ENCODE peak calls at places on chromosomes 13 and 19, in eight cellular contexts. One of them, this sample, is unnamed.

GRCh38 chr13:45863716-45864590 is 12.4 kb upstream of the SIAH3 start:
- DNase-seq in uterus: no peak
- DNase-seq in A549: no peak
- DNase-seq in type B pancreatic cell: no peak
- DNase-seq in GM12865: no peak
- DNase-seq in hepatocyte: no peak
- DNase-seq in transverse colon: no peak
- DNase-seq in K562: no peak
- DNase-seq in this sample: no peak

GRCh38 chr19:45340232-45340898 is at the start of gene KLC3:
- DNase-seq in uterus: no peak
- DNase-seq in A549: peak
- DNase-seq in type B pancreatic cell: no peak
- DNase-seq in GM12865: no peak
- DNase-seq in hepatocyte: peak
- DNase-seq in transverse colon: peak
- DNase-seq in K562: peak
- DNase-seq in this sample: peak

GRCh38 chr19:46546194-46546896 is 50.7 kb upstream of the PNMA8B start:
- DNase-seq in uterus: no peak
- DNase-seq in A549: peak
- DNase-seq in type B pancreatic cell: peak
- DNase-seq in GM12865: no peak
- DNase-seq in hepatocyte: peak
- DNase-seq in transverse colon: peak
- DNase-seq in K562: peak
- DNase-seq in this sample: peak

GRCh38 chr19:42427313-42427712 is at the start of gene LIPE:
- DNase-seq in uterus: no peak
- DNase-seq in A549: no peak
- DNase-seq in type B pancreatic cell: no peak
- DNase-seq in GM12865: no peak
- DNase-seq in hepatocyte: peak
- DNase-seq in transverse colon: no peak
- DNase-seq in K562: no peak
- DNase-seq in this sample: no peak

GRCh38 chr13:35771898-35772297 is 295.4 kb upstream of the MAB21L1 start:
- DNase-seq in uterus: no peak
- DNase-seq in A549: no peak
- DNase-seq in type B pancreatic cell: no peak
- DNase-seq in GM12865: no peak
- DNase-seq in hepatocyte: no peak
- DNase-seq in transverse colon: no peak
- DNase-seq in K562: no peak
- DNase-seq in this sample: no peak

GRCh38 chr13:26656919-26657318 is 99.4 kb downstream of the WASF3 start:
- DNase-seq in uterus: no peak
- DNase-seq in A549: no peak
- DNase-seq in type B pancreatic cell: no peak
- DNase-seq in GM12865: peak
- DNase-seq in hepatocyte: no peak
- DNase-seq in transverse colon: no peak
- DNase-seq in K562: no peak
- DNase-seq in this sample: no peak

GRCh38 chr19:45376045-45376724 is 5.8 kb upstream of the ERCC2 start:
- DNase-seq in uterus: peak
- DNase-seq in A549: peak
- DNase-seq in type B pancreatic cell: no peak
- DNase-seq in GM12865: no peak
- DNase-seq in hepatocyte: peak
- DNase-seq in transverse colon: no peak
- DNase-seq in K562: no peak
- DNase-seq in this sample: peak

GRCh38 chr13:38401276-38401675 is 51.6 kb downstream of the UFM1 start:
- DNase-seq in uterus: no peak
- DNase-seq in A549: no peak
- DNase-seq in type B pancreatic cell: no peak
- DNase-seq in GM12865: no peak
- DNase-seq in hepatocyte: no peak
- DNase-seq in transverse colon: no peak
- DNase-seq in K562: no peak
- DNase-seq in this sample: no peak

GRCh38 chr13:102555914-102556553 is 40.8 kb upstream of the TPP2 start:
- DNase-seq in uterus: no peak
- DNase-seq in A549: peak
- DNase-seq in type B pancreatic cell: no peak
- DNase-seq in GM12865: peak
- DNase-seq in hepatocyte: peak
- DNase-seq in transverse colon: no peak
- DNase-seq in K562: peak
- DNase-seq in this sample: no peak

GRCh38 chr19:21841081-21841783 is 5.2 kb upstream of the ZNF43 start:
- DNase-seq in uterus: no peak
- DNase-seq in A549: no peak
- DNase-seq in type B pancreatic cell: no peak
- DNase-seq in GM12865: no peak
- DNase-seq in hepatocyte: peak
- DNase-seq in transverse colon: no peak
- DNase-seq in K562: no peak
- DNase-seq in this sample: no peak

GRCh38 chr13:111204438-111205177 is 89.5 kb downstream of the ARHGEF7 start:
- DNase-seq in uterus: peak
- DNase-seq in A549: no peak
- DNase-seq in type B pancreatic cell: no peak
- DNase-seq in GM12865: no peak
- DNase-seq in hepatocyte: peak
- DNase-seq in transverse colon: no peak
- DNase-seq in K562: no peak
- DNase-seq in this sample: peak

GRCh38 chr13:88000239-88000638 is 329.1 kb downstream of the SLITRK5 start:
- DNase-seq in uterus: no peak
- DNase-seq in A549: no peak
- DNase-seq in type B pancreatic cell: no peak
- DNase-seq in GM12865: no peak
- DNase-seq in hepatocyte: no peak
- DNase-seq in transverse colon: no peak
- DNase-seq in K562: no peak
- DNase-seq in this sample: no peak

GRCh38 chr19:51742736-51743288 is 8.9 kb downstream of the FPR1 start:
- DNase-seq in uterus: no peak
- DNase-seq in A549: no peak
- DNase-seq in type B pancreatic cell: no peak
- DNase-seq in GM12865: no peak
- DNase-seq in hepatocyte: no peak
- DNase-seq in transverse colon: no peak
- DNase-seq in K562: no peak
- DNase-seq in this sample: no peak

GRCh38 chr13:34246511-34246910 is 428.6 kb downstream of the RFC3 start:
- DNase-seq in uterus: no peak
- DNase-seq in A549: no peak
- DNase-seq in type B pancreatic cell: no peak
- DNase-seq in GM12865: peak
- DNase-seq in hepatocyte: no peak
- DNase-seq in transverse colon: no peak
- DNase-seq in K562: no peak
- DNase-seq in this sample: no peak

GRCh38 chr13:60583196-60583908 is 186.3 kb downstream of the TDRD3 start:
- DNase-seq in uterus: peak
- DNase-seq in A549: no peak
- DNase-seq in type B pancreatic cell: no peak
- DNase-seq in GM12865: no peak
- DNase-seq in hepatocyte: no peak
- DNase-seq in transverse colon: no peak
- DNase-seq in K562: no peak
- DNase-seq in this sample: no peak

GRCh38 chr13:108957369-108958012 is 328.1 kb downstream of the MYO16 start:
- DNase-seq in uterus: peak
- DNase-seq in A549: peak
- DNase-seq in type B pancreatic cell: no peak
- DNase-seq in GM12865: no peak
- DNase-seq in hepatocyte: peak
- DNase-seq in transverse colon: no peak
- DNase-seq in K562: no peak
- DNase-seq in this sample: no peak

GRCh38 chr19:55178781-55179569 is 1.1 kb downstream of the SYT5 start:
- DNase-seq in uterus: peak
- DNase-seq in A549: peak
- DNase-seq in type B pancreatic cell: peak
- DNase-seq in GM12865: peak
- DNase-seq in hepatocyte: peak
- DNase-seq in transverse colon: peak
- DNase-seq in K562: peak
- DNase-seq in this sample: peak

GRCh38 chr13:111099292-111099691 is 15.8 kb upstream of the ARHGEF7 start:
- DNase-seq in uterus: no peak
- DNase-seq in A549: no peak
- DNase-seq in type B pancreatic cell: no peak
- DNase-seq in GM12865: no peak
- DNase-seq in hepatocyte: no peak
- DNase-seq in transverse colon: no peak
- DNase-seq in K562: no peak
- DNase-seq in this sample: no peak

GRCh38 chr13:106384516-106384915 is 150.9 kb downstream of the EFNB2 start:
- DNase-seq in uterus: no peak
- DNase-seq in A549: no peak
- DNase-seq in type B pancreatic cell: no peak
- DNase-seq in GM12865: no peak
- DNase-seq in hepatocyte: no peak
- DNase-seq in transverse colon: no peak
- DNase-seq in K562: no peak
- DNase-seq in this sample: no peak

GRCh38 chr19:3880471-3881271 is at the start of gene ATCAY:
- DNase-seq in uterus: no peak
- DNase-seq in A549: no peak
- DNase-seq in type B pancreatic cell: no peak
- DNase-seq in GM12865: no peak
- DNase-seq in hepatocyte: no peak
- DNase-seq in transverse colon: no peak
- DNase-seq in K562: no peak
- DNase-seq in this sample: peak

GRCh38 chr13:98290261-98290660 is 113.2 kb upstream of the RNF113B start:
- DNase-seq in uterus: no peak
- DNase-seq in A549: no peak
- DNase-seq in type B pancreatic cell: no peak
- DNase-seq in GM12865: no peak
- DNase-seq in hepatocyte: no peak
- DNase-seq in transverse colon: no peak
- DNase-seq in K562: no peak
- DNase-seq in this sample: no peak

GRCh38 chr13:20877902-20878301 is 24.6 kb downstream of the XPO4 start:
- DNase-seq in uterus: no peak
- DNase-seq in A549: no peak
- DNase-seq in type B pancreatic cell: no peak
- DNase-seq in GM12865: no peak
- DNase-seq in hepatocyte: no peak
- DNase-seq in transverse colon: no peak
- DNase-seq in K562: no peak
- DNase-seq in this sample: no peak

GRCh38 chr19:41880329-41880708 is 2.7 kb upstream of the ARHGEF1 start:
- DNase-seq in uterus: no peak
- DNase-seq in A549: no peak
- DNase-seq in type B pancreatic cell: no peak
- DNase-seq in GM12865: no peak
- DNase-seq in hepatocyte: no peak
- DNase-seq in transverse colon: no peak
- DNase-seq in K562: no peak
- DNase-seq in this sample: no peak

GRCh38 chr19:28595722-28596121 is 617.2 kb downstream of the UQCRFS1 start:
- DNase-seq in uterus: no peak
- DNase-seq in A549: no peak
- DNase-seq in type B pancreatic cell: no peak
- DNase-seq in GM12865: no peak
- DNase-seq in hepatocyte: no peak
- DNase-seq in transverse colon: no peak
- DNase-seq in K562: no peak
- DNase-seq in this sample: no peak

DNA sequence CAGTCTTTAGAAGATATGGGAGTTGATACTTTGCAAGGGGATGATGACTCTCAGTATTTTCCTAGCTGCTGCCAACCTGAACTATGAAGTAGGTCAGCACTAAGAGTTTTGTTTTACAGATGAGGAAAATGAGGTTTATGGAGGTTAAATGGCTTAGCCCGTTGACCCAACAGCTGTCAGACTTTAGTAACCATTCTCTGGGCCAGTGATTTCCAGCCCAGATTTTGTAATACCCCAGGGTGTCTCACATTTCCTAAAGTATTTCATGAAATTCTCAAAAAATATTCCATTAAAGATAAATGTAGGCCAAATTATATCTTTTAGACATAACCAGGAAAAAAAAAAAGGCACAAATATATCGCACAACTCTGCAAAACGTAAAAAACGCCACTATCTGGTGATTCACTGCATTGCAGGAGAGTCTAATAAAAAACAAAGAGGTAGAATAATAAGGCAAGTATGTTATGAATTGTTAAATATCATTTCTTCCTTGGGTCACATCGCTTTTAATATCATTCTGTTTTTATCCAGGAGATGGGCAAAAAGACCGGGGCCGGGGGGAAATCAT is 112.5 kb downstream of the DACH1 start:
- DNase-seq in uterus: peak
- DNase-seq in A549: no peak
- DNase-seq in type B pancreatic cell: no peak
- DNase-seq in GM12865: no peak
- DNase-seq in hepatocyte: no peak
- DNase-seq in transverse colon: no peak
- DNase-seq in K562: no peak
- DNase-seq in this sample: no peak
- TF ChIP-seq CTCF in uterus: no peak
- TF ChIP-seq CTCF in A549: no peak
- TF ChIP-seq CTCF in type B pancreatic cell: peak
- TF ChIP-seq CTCF in GM12865: peak
- TF ChIP-seq CTCF in hepatocyte: no peak
- TF ChIP-seq CTCF in transverse colon: no peak
- TF ChIP-seq CTCF in K562: no peak
- TF ChIP-seq CTCF in this sample: no peak

GRCh38 chr13:67841071-67841470 is 610.9 kb upstream of the PCDH9 start:
- DNase-seq in uterus: no peak
- DNase-seq in A549: no peak
- DNase-seq in type B pancreatic cell: no peak
- DNase-seq in GM12865: no peak
- DNase-seq in hepatocyte: no peak
- DNase-seq in transverse colon: no peak
- DNase-seq in K562: no peak
- DNase-seq in this sample: no peak
- TF ChIP-seq CTCF in uterus: no peak
- TF ChIP-seq CTCF in A549: no peak
- TF ChIP-seq CTCF in type B pancreatic cell: no peak
- TF ChIP-seq CTCF in GM12865: no peak
- TF ChIP-seq CTCF in hepatocyte: no peak
- TF ChIP-seq CTCF in transverse colon: no peak
- TF ChIP-seq CTCF in K562: peak
- TF ChIP-seq CTCF in this sample: no peak

GRCh38 chr19:49363265-49364082 is at the start of gene DKKL1:
- DNase-seq in uterus: peak
- DNase-seq in A549: peak
- DNase-seq in type B pancreatic cell: peak
- DNase-seq in GM12865: peak
- DNase-seq in hepatocyte: peak
- DNase-seq in transverse colon: peak
- DNase-seq in K562: peak
- DNase-seq in this sample: peak
- TF ChIP-seq CTCF in uterus: peak
- TF ChIP-seq CTCF in A549: peak
- TF ChIP-seq CTCF in type B pancreatic cell: no peak
- TF ChIP-seq CTCF in GM12865: no peak
- TF ChIP-seq CTCF in hepatocyte: peak
- TF ChIP-seq CTCF in transverse colon: peak
- TF ChIP-seq CTCF in K562: peak
- TF ChIP-seq CTCF in this sample: no peak

GRCh38 chr19:35657904-35658700 is 8.2 kb upstream of the UPK1A start:
- DNase-seq in uterus: no peak
- DNase-seq in A549: peak
- DNase-seq in type B pancreatic cell: no peak
- DNase-seq in GM12865: no peak
- DNase-seq in hepatocyte: no peak
- DNase-seq in transverse colon: no peak
- DNase-seq in K562: peak
- DNase-seq in this sample: no peak
- TF ChIP-seq CTCF in uterus: no peak
- TF ChIP-seq CTCF in A549: no peak
- TF ChIP-seq CTCF in type B pancreatic cell: peak
- TF ChIP-seq CTCF in GM12865: no peak
- TF ChIP-seq CTCF in hepatocyte: no peak
- TF ChIP-seq CTCF in transverse colon: peak
- TF ChIP-seq CTCF in K562: no peak
- TF ChIP-seq CTCF in this sample: no peak

This sample was measured in nephron progenitor cell.